ENCODE peak calls at places on chromosomes 2 and 18, in six cellular contexts. R is IMR-90, J is trophoblast cell, F is neuronal stem cell, H is H9, T is H1. A is an unnamed sample.

GRCh38 chr2:181764095-181764963 is 84.0 kb upstream of the NEUROD1 start:
- DNase-seq in J (no peak), R (no peak), T (no peak), H (no peak), F (no peak), A (no peak)

GRCh38 chr18:80127635-80128034 is 18.6 kb downstream of the ADNP2 start:
- DNase-seq in F (no peak), T (no peak), J (no peak), R (no peak), H (no peak), A (no peak)

GRCh38 chr2:18754286-18754685 is 164.9 kb upstream of the NT5C1B start:
- DNase-seq in R (no peak), T (no peak), H (no peak), F (no peak), J (no peak), A (no peak)

GRCh38 chr18:49011291-49011746 is 60.6 kb upstream of the SMAD7 start:
- DNase-seq in H (peak), J (peak), R (no peak), F (no peak), T (no peak), A (no peak)

GRCh38 chr2:133197156-133197555 is 371.1 kb downstream of the NCKAP5 start:
- DNase-seq in J (no peak), H (no peak), R (no peak), F (no peak), T (no peak), A (no peak)

GRCh38 chr2:219453691-219454131 is 19.1 kb downstream of the SPEG start:
- DNase-seq in F (no peak), J (no peak), R (peak), T (no peak), H (no peak), A (peak)

GRCh38 chr2:5695641-5696350 is 3.6 kb downstream of the SOX11 start:
- DNase-seq in T (no peak), R (peak), H (peak), J (no peak), F (no peak), A (peak)

GRCh38 chr2:114857196-114857595 is 414.8 kb downstream of the DPP10 start:
- DNase-seq in H (no peak), R (no peak), T (no peak), F (no peak), J (no peak), A (no peak)

GRCh38 chr2:215868886-215869285 is 144.5 kb downstream of the MREG start:
- DNase-seq in T (no peak), F (no peak), H (no peak), R (no peak), J (no peak), A (no peak)

GRCh38 chr2:68726608-68727367 is 7.8 kb upstream of the ARHGAP25 start:
- DNase-seq in J (no peak), F (no peak), H (no peak), R (no peak), T (no peak), A (peak)

GRCh38 chr18:79400591-79401381 is 5.1 kb downstream of the NFATC1 start:
- DNase-seq in F (no peak), R (no peak), T (no peak), H (no peak), J (no peak), A (no peak)

GRCh38 chr18:70454705-70455322 is 166.0 kb downstream of the SOCS6 start:
- DNase-seq in J (peak), T (no peak), F (peak), H (no peak), R (peak), A (peak)

GRCh38 chr2:29296585-29296984 is 181.4 kb downstream of the CLIP4 start:
- DNase-seq in R (no peak), H (no peak), J (no peak), T (no peak), F (no peak), A (no peak)

DNA sequence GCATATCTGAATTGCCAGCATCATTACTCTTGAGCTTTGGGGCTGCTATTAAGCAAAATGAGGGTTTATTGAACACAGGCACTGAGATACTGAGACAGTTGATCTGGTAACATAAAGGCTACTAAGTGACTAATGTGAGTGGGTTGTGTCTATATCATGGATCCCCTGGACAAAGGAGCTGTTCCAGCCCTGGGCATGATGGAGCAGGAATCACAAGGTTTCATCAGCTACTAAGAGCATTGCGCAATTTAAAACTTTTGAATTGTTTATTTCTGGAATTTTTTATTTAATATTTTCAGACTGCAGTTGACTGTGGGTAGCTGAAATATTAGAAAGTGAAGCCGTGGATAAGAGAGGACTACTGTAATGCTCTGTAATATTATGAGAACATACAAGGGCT is 73.5 kb downstream of the MGAT5 start:
- DNase-seq in R (peak), T (no peak), H (no peak), F (no peak), J (no peak), A (peak)
- H3K14ac ChIP-seq in R (no peak), T (no peak), H (no peak), F (no peak), J (no peak), A (no peak)

DNA sequence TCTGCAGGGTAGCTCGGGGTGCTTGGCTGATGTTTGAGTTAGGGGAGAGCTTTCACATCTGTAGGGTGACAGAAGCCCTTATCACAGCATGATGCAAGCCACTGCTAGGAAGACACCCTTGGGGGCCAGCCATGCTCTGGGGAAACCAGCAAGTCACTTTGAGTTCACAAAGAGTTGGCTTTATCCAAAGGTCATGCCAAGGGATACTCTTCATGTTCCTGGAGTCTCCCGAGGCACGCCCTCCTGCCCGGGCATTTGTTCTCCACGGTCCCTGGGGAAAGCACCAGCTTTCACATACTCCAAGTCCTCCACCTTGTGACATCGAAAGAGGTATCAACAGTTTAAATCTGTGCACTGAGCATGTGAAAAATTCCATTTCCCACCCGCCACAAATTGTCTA is 227.7 kb downstream of the VAPA start:
- DNase-seq in H (no peak), R (no peak), F (no peak), J (no peak), T (no peak), A (no peak)
- H3K14ac ChIP-seq in H (no peak), R (no peak), F (no peak), J (no peak), T (no peak), A (peak)

DNA sequence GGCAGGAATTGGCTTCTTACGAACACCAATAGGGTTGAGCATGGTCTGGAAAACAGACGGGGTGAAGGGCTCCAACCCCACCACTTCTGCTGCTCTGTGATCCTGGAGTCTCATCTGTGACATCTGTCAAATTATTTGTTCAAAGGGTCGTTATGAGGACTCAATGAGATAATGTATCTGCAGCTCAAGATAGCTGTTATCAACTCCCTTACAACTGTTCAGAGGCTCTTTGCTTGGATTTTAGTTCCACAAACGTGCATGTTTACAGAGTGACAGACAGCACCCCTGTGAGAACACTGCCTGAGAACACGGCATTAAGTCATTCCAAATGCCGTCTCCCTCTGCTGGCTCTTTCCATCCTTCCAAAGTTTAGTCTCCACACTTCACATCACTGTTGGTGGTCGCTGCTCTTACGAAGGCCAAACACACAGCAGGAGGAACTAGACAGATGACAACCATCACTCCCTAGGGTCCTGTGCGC is 220.5 kb downstream of the ANAPC1 start:
- DNase-seq in H (no peak), J (no peak), R (peak), F (no peak), T (no peak), A (peak)
- H3K14ac ChIP-seq in H (no peak), J (no peak), R (peak), F (no peak), T (no peak), A (no peak)

GRCh38 chr2:172348555-172349288 is 78.7 kb upstream of the ITGA6 start:
- DNase-seq in J (no peak), H (no peak), R (no peak), T (no peak), F (no peak), A (no peak)

GRCh38 chr2:172342611-172343010 is 84.8 kb upstream of the ITGA6 start:
- DNase-seq in T (no peak), R (no peak), J (no peak), F (no peak), H (no peak), A (no peak)

GRCh38 chr2:172344159-172344558 is 83.2 kb upstream of the ITGA6 start:
- DNase-seq in T (no peak), H (no peak), F (no peak), J (no peak), R (no peak), A (no peak)

GRCh38 chr2:172342056-172342455 is 85.3 kb upstream of the ITGA6 start:
- DNase-seq in H (no peak), T (no peak), R (no peak), F (no peak), J (no peak), A (no peak)

GRCh38 chr2:172345951-172346555 is 81.3 kb upstream of the ITGA6 start:
- DNase-seq in R (peak), T (no peak), J (no peak), F (no peak), H (no peak), A (no peak)
- H3K14ac ChIP-seq in R (no peak), T (no peak), J (no peak), F (no peak), H (no peak), A (no peak)

DNA sequence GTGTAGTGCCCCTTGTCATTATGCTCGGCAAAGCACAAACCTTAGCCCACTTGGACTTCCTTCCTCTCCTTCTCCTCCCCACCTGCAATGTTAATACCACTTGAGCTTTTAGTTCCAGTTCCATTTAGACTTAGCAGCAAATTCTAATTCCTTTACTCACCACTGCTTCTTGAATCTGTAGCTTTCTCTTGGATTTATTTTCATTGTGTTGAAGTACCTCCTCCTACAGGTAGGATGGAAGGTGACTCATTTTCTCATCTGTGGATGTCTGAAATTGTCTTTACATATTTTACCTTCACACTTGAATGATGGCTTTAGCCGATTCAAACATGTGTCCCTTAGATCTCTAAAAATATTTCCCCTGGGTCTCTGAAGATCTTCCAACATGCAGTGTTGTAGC is 32.8 kb upstream of the BIN1 start:
- DNase-seq in J (no peak), R (no peak), F (no peak), T (no peak), H (no peak), A (no peak)
- H3K14ac ChIP-seq in J (no peak), R (no peak), F (no peak), T (no peak), H (no peak), A (no peak)

A was measured in mesenchymal stem cell.